ENCODE peak calls at places on chromosomes 11 and 22, in seven cellular contexts. F, M, G, H, X, D and A are unnamed samples.

GRCh38 chr11:4881860-4882500 is at the start of gene OR51T1:
- DNase-seq in F (peak), M (no peak), G (no peak), H (no peak), X (peak), D (peak), A (no peak)

GRCh38 chr22:19477321-19478085 is 1.5 kb downstream of the UFD1 start:
- DNase-seq in F (peak), M (peak), G (no peak), H (no peak), X (peak), D (no peak), A (peak)

GRCh38 chr22:31278643-31279326 is 13.5 kb downstream of the PIK3IP1 start:
- DNase-seq in F (no peak), M (no peak), G (no peak), H (no peak), X (no peak), D (no peak), A (no peak)

GRCh38 chr11:18321622-18321990 is 334 bp downstream of the HPS5 start:
- DNase-seq in F (no peak), M (no peak), G (no peak), H (no peak), X (no peak), D (no peak), A (no peak)

GRCh38 chr11:14967581-14968214 is 4.5 kb downstream of the CALCA start:
- DNase-seq in F (no peak), M (no peak), G (no peak), H (no peak), X (no peak), D (no peak), A (no peak)

GRCh38 chr11:46664612-46665011 is 35.8 kb downstream of the ARHGAP1 start:
- DNase-seq in F (no peak), M (no peak), G (no peak), H (no peak), X (no peak), D (no peak), A (no peak)

GRCh38 chr11:117861151-117862018 is 15.1 kb downstream of the FXYD6 start:
- DNase-seq in F (no peak), M (no peak), G (no peak), H (peak), X (peak), D (no peak), A (peak)

GRCh38 chr22:19291218-19291579 is 320 bp downstream of the CLTCL1 start:
- DNase-seq in F (peak), M (peak), G (no peak), H (peak), X (no peak), D (no peak), A (peak)

GRCh38 chr22:43996170-43996980 is 27.7 kb upstream of the PARVB start:
- DNase-seq in F (no peak), M (no peak), G (no peak), H (peak), X (no peak), D (no peak), A (no peak)

GRCh38 chr11:131544591-131544990 is 174.2 kb downstream of the NTM start:
- DNase-seq in F (no peak), M (no peak), G (no peak), H (no peak), X (no peak), D (no peak), A (no peak)

GRCh38 chr11:117625237-117625636 is 171.8 kb downstream of the DSCAML1 start:
- DNase-seq in F (no peak), M (no peak), G (no peak), H (no peak), X (no peak), D (no peak), A (no peak)

GRCh38 chr11:12784445-12784844 is 110.2 kb downstream of the TEAD1 start:
- DNase-seq in F (peak), M (no peak), G (no peak), H (no peak), X (peak), D (no peak), A (no peak)

GRCh38 chr11:70183032-70183431 is 20.1 kb upstream of the FADD start:
- DNase-seq in F (no peak), M (no peak), G (no peak), H (no peak), X (no peak), D (no peak), A (no peak)

GRCh38 chr11:76236092-76237026 is 30.1 kb upstream of the WNT11 start:
- DNase-seq in F (no peak), M (peak), G (peak), H (no peak), X (peak), D (peak), A (peak)

GRCh38 chr11:96061730-96062524 is 138.0 kb upstream of the MTMR2 start:
- DNase-seq in F (peak), M (no peak), G (no peak), H (no peak), X (peak), D (no peak), A (no peak)

GRCh38 chr11:59647245-59647965 is 21.4 kb downstream of the PATL1 start:
- DNase-seq in F (no peak), M (no peak), G (no peak), H (no peak), X (no peak), D (no peak), A (no peak)

GRCh38 chr22:20550057-20550817 is 42.8 kb downstream of the MED15 start:
- DNase-seq in F (no peak), M (no peak), G (no peak), H (no peak), X (peak), D (no peak), A (no peak)

GRCh38 chr22:49192180-49192856 is 635.4 kb downstream of the BRD1 start:
- DNase-seq in F (no peak), M (no peak), G (no peak), H (no peak), X (no peak), D (no peak), A (no peak)

GRCh38 chr11:1751999-1752906 is 1.9 kb upstream of the IFITM10 start:
- DNase-seq in F (no peak), M (no peak), G (no peak), H (no peak), X (no peak), D (no peak), A (no peak)

GRCh38 chr11:76107946-76108345 is 98.4 kb downstream of the WNT11 start:
- DNase-seq in F (no peak), M (no peak), G (no peak), H (no peak), X (peak), D (no peak), A (no peak)

GRCh38 chr11:112732031-112732430 is 229.2 kb upstream of the NCAM1 start:
- DNase-seq in F (no peak), M (no peak), G (no peak), H (no peak), X (no peak), D (no peak), A (no peak)

GRCh38 chr11:14480716-14481115 is 18.9 kb downstream of the COPB1 start:
- DNase-seq in F (no peak), M (peak), G (no peak), H (no peak), X (no peak), D (no peak), A (no peak)

GRCh38 chr11:96341237-96342130 is 1.5 kb downstream of the MAML2 start:
- DNase-seq in F (peak), M (peak), G (no peak), H (peak), X (peak), D (no peak), A (peak)

GRCh38 chr11:125871391-125872137 is 15.9 kb upstream of the HYLS1 start:
- DNase-seq in F (peak), M (peak), G (peak), H (no peak), X (peak), D (peak), A (peak)

GRCh38 chr11:114131366-114131963 is 72.0 kb downstream of the ZBTB16 start:
- DNase-seq in F (no peak), M (no peak), G (no peak), H (no peak), X (no peak), D (no peak), A (no peak)

GRCh38 chr11:83140691-83141455 is 16.1 kb upstream of the PCF11 start:
- DNase-seq in F (no peak), M (no peak), G (no peak), H (no peak), X (no peak), D (no peak), A (no peak)

GRCh38 chr11:61068581-61068980 is 33.7 kb upstream of the CD5 start:
- DNase-seq in F (no peak), M (no peak), G (no peak), H (no peak), X (no peak), D (no peak), A (no peak)

GRCh38 chr11:86623041-86623621 is 49.3 kb downstream of the ME3 start:
- DNase-seq in F (no peak), M (no peak), G (no peak), H (no peak), X (peak), D (no peak), A (no peak)

GRCh38 chr11:34915136-34916013 is 804 bp downstream of the APIP start:
- DNase-seq in F (peak), M (peak), G (peak), H (no peak), X (peak), D (peak), A (peak)

GRCh38 chr11:102302241-102302640 is 15.0 kb upstream of the BIRC3 start:
- DNase-seq in F (peak), M (no peak), G (no peak), H (no peak), X (no peak), D (no peak), A (no peak)

GRCh38 chr11:12602421-12602820 is 71.8 kb upstream of the TEAD1 start:
- DNase-seq in F (peak), M (no peak), G (no peak), H (no peak), X (peak), D (peak), A (no peak)

GRCh38 chr11:83000381-83000780 is 71.3 kb downstream of the RAB30 start:
- DNase-seq in F (no peak), M (no peak), G (no peak), H (no peak), X (no peak), D (no peak), A (no peak)

GRCh38 chr11:114058026-114058706 is 1.3 kb upstream of the ZBTB16 start:
- DNase-seq in F (peak), M (peak), G (no peak), H (no peak), X (peak), D (no peak), A (no peak)

DNA sequence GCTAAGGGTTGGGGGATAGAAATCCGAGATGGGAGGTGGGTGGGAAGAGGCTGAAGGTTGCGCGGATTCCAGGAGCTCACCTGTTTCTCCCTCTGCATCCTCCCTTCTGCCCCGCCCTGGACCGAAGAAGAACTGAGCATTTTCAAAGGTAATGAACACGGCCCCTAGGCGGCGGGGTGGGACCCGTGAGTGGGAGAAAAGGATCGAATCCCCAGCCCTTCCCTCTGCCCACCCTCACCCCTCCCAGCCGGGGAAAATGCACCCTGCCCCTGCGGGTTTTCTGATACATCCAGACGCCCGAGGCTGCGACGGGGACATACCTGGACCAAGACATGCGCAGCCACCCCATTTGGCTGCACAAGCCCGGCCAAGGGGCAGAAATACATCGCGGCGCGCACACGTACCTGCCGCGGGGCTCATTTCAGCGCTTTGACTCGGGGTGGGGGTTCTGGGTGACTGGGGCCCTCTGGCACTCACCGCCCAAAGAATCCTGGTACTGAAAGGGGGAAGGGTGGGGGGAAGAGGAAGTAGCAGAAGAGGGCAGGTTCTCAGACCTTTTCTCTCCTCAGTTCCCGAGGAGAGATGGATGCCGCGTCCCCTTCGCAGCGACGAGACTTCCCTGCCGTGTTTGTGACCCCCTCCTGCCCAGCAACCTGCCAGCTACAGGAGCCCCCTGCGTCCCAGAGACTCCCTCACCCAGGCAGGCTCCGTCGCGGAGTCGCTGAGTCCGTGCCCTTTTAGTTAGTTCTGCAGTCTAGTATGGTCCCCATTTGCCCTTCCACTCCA is 6.0 kb downstream of the VSIG2 start:
- DNase-seq in F (no peak), M (no peak), G (peak), H (no peak), X (no peak), D (no peak), A (no peak)
- TF ChIP-seq CTCF in F (peak), M (peak), G (peak), H (no peak), X (peak), D (peak), A (no peak)

DNA sequence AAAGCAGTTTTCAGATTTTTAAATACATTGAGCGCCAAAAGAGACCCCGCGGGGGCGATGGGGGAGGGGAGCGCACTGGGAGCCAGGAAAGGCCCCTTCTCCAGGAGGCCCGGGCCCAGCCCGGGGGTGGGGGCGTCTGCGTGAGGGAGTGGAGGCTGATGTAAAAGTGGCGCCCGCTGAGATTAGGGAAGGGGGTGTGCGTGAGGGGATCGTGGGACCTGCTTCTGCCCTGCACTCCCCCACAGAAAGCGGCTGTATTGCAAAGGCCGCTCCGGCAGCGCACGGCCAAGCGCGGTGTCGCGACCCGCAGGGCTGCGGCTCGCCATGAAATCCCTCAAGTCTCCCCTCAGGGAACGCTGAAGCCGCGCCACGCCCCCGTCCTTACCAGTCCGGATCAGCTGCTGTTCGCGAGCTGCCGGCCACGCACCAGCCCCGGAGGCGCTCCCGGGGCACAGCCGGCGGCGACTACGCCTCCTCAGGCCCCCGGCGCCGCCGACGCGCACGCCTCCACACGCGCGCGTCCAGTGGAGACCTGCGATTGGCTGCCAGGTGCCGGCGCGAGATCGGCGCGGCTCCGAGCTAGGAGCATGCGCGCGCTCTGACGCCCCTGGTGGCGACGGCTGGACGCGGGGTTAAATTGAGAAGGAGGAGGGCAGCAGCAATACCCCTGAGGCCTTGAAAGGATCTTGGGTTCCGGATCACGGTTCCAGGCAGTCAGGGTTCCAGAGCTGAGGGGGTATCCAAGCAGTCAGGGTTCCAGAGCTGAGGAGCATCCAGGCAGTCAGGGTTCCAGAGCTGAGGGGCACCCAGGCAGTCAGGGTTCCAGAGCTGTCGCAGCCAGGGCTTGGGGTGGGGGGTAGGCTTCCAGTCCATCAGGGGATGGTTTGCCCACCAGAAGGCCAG is at the start of gene ZNF280B:
- DNase-seq in F (peak), M (peak), G (peak), H (peak), X (peak), D (peak), A (no peak)
- TF ChIP-seq CTCF in F (peak), M (peak), G (peak), H (peak), X (peak), D (peak), A (no peak)

GRCh38 chr11:44578279-44578678 is 12.8 kb downstream of the CD82 start:
- DNase-seq in F (no peak), M (no peak), G (no peak), H (no peak), X (no peak), D (no peak), A (no peak)

GRCh38 chr11:44579172-44579804 is 13.8 kb downstream of the CD82 start:
- DNase-seq in F (no peak), M (no peak), G (no peak), H (no peak), X (no peak), D (no peak), A (no peak)

GRCh38 chr11:44585421-44585820 is 20.0 kb downstream of the CD82 start:
- DNase-seq in F (no peak), M (no peak), G (no peak), H (no peak), X (no peak), D (no peak), A (no peak)

GRCh38 chr11:44582641-44583352 is 17.3 kb downstream of the CD82 start:
- DNase-seq in F (no peak), M (no peak), G (no peak), H (no peak), X (no peak), D (no peak), A (no peak)

DNA sequence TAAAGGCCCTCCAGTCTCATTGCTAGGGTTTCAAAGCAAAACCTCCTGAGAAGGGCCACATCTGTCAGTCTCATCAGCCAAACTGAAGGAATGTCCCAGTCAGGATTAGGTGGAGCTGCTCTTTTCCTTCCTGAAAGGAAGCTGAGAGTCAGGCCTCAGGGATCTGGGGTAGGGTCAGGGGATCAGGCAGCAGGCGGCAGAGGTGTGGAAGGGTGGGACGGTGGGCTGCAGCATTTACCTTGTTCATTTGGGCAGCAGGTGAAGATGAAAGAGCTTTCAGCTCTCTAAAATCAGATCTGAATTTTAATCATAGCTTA is 17.8 kb downstream of the CD82 start:
- DNase-seq in F (no peak), M (no peak), G (no peak), H (no peak), X (no peak), D (no peak), A (no peak)
- TF ChIP-seq CTCF in F (no peak), M (no peak), G (no peak), H (no peak), X (no peak), D (no peak), A (no peak)

DNA sequence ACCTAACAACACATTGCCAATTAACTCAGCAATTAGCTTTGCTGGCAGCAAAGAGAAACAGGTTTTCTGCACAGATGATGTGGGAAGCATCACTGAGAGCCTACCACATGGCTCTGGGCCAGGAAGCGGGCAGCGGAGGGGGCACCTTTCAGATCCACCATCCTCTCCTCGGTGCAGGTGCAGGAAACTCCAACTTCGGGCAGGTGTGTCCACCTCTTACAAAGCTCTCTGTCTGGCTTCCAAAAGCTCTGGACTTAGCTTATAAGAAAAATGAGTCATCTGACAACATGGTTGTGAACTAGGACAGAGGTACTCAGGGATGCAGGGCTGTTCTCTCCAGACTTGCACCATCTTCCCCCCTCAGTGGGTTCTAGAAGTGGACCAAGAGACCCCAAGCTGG is 77.1 kb downstream of the RPS6KA4 start:
- DNase-seq in F (no peak), M (no peak), G (no peak), H (no peak), X (peak), D (no peak), A (peak)
- TF ChIP-seq CTCF in F (no peak), M (no peak), G (no peak), H (no peak), X (no peak), D (no peak), A (no peak)

GRCh38 chr11:115360186-115360824 is 143.9 kb downstream of the CADM1 start:
- DNase-seq in F (no peak), M (no peak), G (no peak), H (no peak), X (no peak), D (no peak), A (no peak)
- TF ChIP-seq CTCF in F (peak), M (no peak), G (no peak), H (no peak), X (no peak), D (peak), A (no peak)

GRCh38 chr22:26975865-26976264 is 318.5 kb downstream of the MIAT start:
- DNase-seq in F (no peak), M (no peak), G (no peak), H (no peak), X (no peak), D (no peak), A (no peak)
- TF ChIP-seq CTCF in F (no peak), M (no peak), G (no peak), H (no peak), X (no peak), D (no peak), A (no peak)

GRCh38 chr22:46386312-46386711 is 50.8 kb downstream of the TRMU start:
- DNase-seq in F (no peak), M (no peak), G (no peak), H (no peak), X (no peak), D (no peak), A (no peak)
- TF ChIP-seq CTCF in F (peak), M (no peak), G (no peak), H (no peak), X (no peak), D (no peak), A (no peak)